ENCODE peak calls at places on chromosomes 1 and 21, in seven cellular contexts. One of them, this sample, is unnamed.

GRCh38 chr1:63691672-63692425 is 82.0 kb upstream of the ROR1 start:
- DNase-seq in HCT116: peak; percentile 78
- DNase-seq in HepG2: peak; percentile 71
- DNase-seq in GM12878: no peak
- DNase-seq in K562: peak; percentile 55
- DNase-seq in H1: no peak
- DNase-seq in SK-N-SH: peak; percentile 70
- DNase-seq in this sample: peak; percentile 92

GRCh38 chr1:153763365-153764225 is 11.6 kb upstream of the SLC27A3 start:
- DNase-seq in HCT116: no peak
- DNase-seq in K562: no peak
- DNase-seq in SK-N-SH: no peak
- DNase-seq in HepG2: no peak
- DNase-seq in GM12878: no peak
- DNase-seq in H1: no peak
- DNase-seq in this sample: no peak

GRCh38 chr1:146032613-146033219 is 11.2 kb upstream of the HJV start:
- DNase-seq in HepG2: peak; percentile 59
- DNase-seq in H1: no peak
- DNase-seq in K562: peak; percentile 36
- DNase-seq in GM12878: peak; percentile 23
- DNase-seq in HCT116: peak; percentile 48
- DNase-seq in SK-N-SH: peak; percentile 47
- DNase-seq in this sample: peak; percentile 46

GRCh38 chr1:156638596-156638995 is 3.3 kb upstream of the BCAN start:
- DNase-seq in K562: no peak
- DNase-seq in SK-N-SH: peak; percentile 12
- DNase-seq in HCT116: no peak
- DNase-seq in HepG2: no peak
- DNase-seq in H1: no peak
- DNase-seq in GM12878: no peak
- DNase-seq in this sample: no peak

GRCh38 chr1:2204384-2205190 is 10.0 kb upstream of the FAAP20 start:
- DNase-seq in GM12878: no peak
- DNase-seq in HepG2: peak; percentile 57
- DNase-seq in HCT116: no peak
- DNase-seq in SK-N-SH: peak; percentile 99
- DNase-seq in H1: peak; percentile 85
- DNase-seq in K562: peak; percentile 99
- DNase-seq in this sample: no peak

GRCh38 chr21:42654179-42654912 is 925 bp downstream of the PDE9A start:
- DNase-seq in HepG2: peak; percentile 30
- DNase-seq in SK-N-SH: peak; percentile 79
- DNase-seq in K562: no peak
- DNase-seq in GM12878: no peak
- DNase-seq in HCT116: no peak
- DNase-seq in H1: peak; percentile 62
- DNase-seq in this sample: no peak

GRCh38 chr1:150186789-150187559 is 37.3 kb downstream of the PLEKHO1 start:
- DNase-seq in HepG2: peak; percentile 46
- DNase-seq in H1: no peak
- DNase-seq in SK-N-SH: peak; percentile 66
- DNase-seq in GM12878: no peak
- DNase-seq in HCT116: peak; percentile 38
- DNase-seq in K562: peak; percentile 64
- DNase-seq in this sample: peak; percentile 28

GRCh38 chr21:33924766-33925100 is 9.1 kb upstream of the ATP5PO start:
- DNase-seq in SK-N-SH: peak; percentile 32
- DNase-seq in HCT116: no peak
- DNase-seq in HepG2: no peak
- DNase-seq in GM12878: no peak
- DNase-seq in K562: no peak
- DNase-seq in H1: no peak
- DNase-seq in this sample: no peak

DNA sequence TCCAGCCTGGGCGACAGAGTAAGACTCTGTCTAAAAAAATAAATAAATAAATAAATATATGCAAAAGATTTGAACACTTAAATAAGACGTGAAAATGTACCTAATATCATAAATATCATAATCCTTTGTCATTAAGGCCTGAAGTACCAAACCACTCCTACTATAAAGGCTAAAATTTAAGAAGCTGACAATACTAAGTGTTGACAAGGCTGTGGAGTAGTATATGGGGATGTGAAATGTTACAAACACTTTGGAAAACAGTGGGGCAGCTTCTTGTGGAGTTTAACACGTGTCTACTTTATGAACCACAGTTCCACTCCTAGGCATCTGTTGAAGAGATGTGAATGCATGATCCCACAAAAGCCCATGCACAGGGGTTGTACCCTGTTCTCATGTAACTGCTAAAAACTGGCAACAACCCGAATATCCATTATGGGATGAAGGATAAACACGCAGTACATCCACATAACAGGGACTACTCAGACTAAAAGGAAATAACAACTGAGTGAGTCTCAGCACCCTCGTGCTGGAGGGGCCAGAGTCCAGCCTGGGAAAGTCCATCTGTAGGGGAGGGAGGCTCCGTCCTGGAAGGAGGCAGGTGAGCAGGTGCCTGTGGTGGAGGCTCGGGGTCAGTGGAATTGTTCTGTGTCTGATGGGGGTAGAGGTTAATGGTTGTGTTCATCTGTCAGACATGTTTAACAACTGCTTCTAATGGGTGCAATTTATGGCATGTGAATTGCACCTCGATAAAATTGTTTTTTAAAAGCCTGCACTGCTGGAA is 6.7 kb upstream of the SLC19A1 start:
- DNase-seq in HepG2: no peak
- DNase-seq in H1: no peak
- DNase-seq in SK-N-SH: no peak
- DNase-seq in GM12878: no peak
- DNase-seq in HCT116: no peak
- DNase-seq in K562: no peak
- DNase-seq in this sample: no peak
- TF ChIP-seq SIN3A in HepG2: no peak
- TF ChIP-seq SIN3A in H1: no peak
- TF ChIP-seq SIN3A in SK-N-SH: no peak
- TF ChIP-seq SIN3A in GM12878: no peak
- TF ChIP-seq SIN3A in HCT116: no peak
- TF ChIP-seq SIN3A in K562: no peak
- TF ChIP-seq SIN3A in this sample: no peak

GRCh38 chr1:44696789-44697188 is 22.3 kb downstream of the ARMH1 start:
- DNase-seq in GM12878: no peak
- DNase-seq in SK-N-SH: no peak
- DNase-seq in K562: no peak
- DNase-seq in H1: no peak
- DNase-seq in HepG2: no peak
- DNase-seq in HCT116: no peak
- DNase-seq in this sample: no peak
- TF ChIP-seq SIN3A in GM12878: no peak
- TF ChIP-seq SIN3A in SK-N-SH: no peak
- TF ChIP-seq SIN3A in K562: no peak
- TF ChIP-seq SIN3A in H1: no peak
- TF ChIP-seq SIN3A in HepG2: no peak
- TF ChIP-seq SIN3A in HCT116: no peak
- TF ChIP-seq SIN3A in this sample: no peak

DNA sequence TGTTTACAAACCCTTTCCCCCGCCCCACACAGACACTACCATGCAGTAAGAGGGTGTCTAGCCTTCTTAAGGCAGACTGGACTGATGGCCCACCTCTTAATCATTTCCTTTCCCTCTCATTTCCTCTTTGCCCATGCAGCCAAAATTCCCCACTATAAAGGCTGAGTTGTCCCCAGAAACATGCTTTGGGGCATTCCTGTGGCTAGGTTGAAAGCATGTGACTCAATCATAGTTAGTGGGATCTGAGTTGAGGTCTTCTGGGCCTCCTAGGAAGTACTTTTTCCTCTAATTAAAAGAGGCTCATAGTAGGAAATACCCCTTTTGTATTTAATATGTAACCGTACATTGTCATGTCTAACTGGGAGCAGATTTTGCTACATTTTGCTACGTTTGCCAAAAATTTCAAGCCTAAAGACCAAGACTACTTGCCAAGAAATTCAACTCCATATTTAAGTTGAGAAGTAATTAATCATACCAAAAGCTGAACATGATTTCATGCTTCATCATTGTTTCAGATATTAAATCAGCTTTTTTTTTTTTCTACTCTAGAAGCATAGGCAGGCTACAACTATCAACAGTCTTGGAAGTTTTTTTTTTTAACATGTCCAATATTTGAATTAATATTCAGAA is 174.7 kb downstream of the ADGRL4 start:
- DNase-seq in HCT116: peak; percentile 53
- DNase-seq in GM12878: no peak
- DNase-seq in HepG2: no peak
- DNase-seq in H1: no peak
- DNase-seq in K562: no peak
- DNase-seq in SK-N-SH: no peak
- DNase-seq in this sample: no peak
- TF ChIP-seq SIN3A in HCT116: no peak
- TF ChIP-seq SIN3A in GM12878: no peak
- TF ChIP-seq SIN3A in HepG2: no peak
- TF ChIP-seq SIN3A in H1: no peak
- TF ChIP-seq SIN3A in K562: no peak
- TF ChIP-seq SIN3A in SK-N-SH: peak; percentile 76
- TF ChIP-seq SIN3A in this sample: no peak

GRCh38 chr1:202173993-202174392 is 13.6 kb upstream of the PTPN7 start:
- DNase-seq in H1: no peak
- DNase-seq in GM12878: no peak
- DNase-seq in HepG2: no peak
- DNase-seq in SK-N-SH: no peak
- DNase-seq in K562: no peak
- DNase-seq in HCT116: no peak
- DNase-seq in this sample: no peak
- TF ChIP-seq SIN3A in H1: no peak
- TF ChIP-seq SIN3A in GM12878: no peak
- TF ChIP-seq SIN3A in HepG2: no peak
- TF ChIP-seq SIN3A in SK-N-SH: no peak
- TF ChIP-seq SIN3A in K562: no peak
- TF ChIP-seq SIN3A in HCT116: no peak
- TF ChIP-seq SIN3A in this sample: no peak

GRCh38 chr1:171983584-171983983 is 142.3 kb downstream of the DNM3 start:
- DNase-seq in HCT116: peak; percentile 4
- DNase-seq in HepG2: no peak
- DNase-seq in SK-N-SH: no peak
- DNase-seq in K562: no peak
- DNase-seq in GM12878: no peak
- DNase-seq in H1: no peak
- DNase-seq in this sample: no peak
- TF ChIP-seq SIN3A in HCT116: no peak
- TF ChIP-seq SIN3A in HepG2: no peak
- TF ChIP-seq SIN3A in SK-N-SH: no peak
- TF ChIP-seq SIN3A in K562: no peak
- TF ChIP-seq SIN3A in GM12878: no peak
- TF ChIP-seq SIN3A in H1: no peak
- TF ChIP-seq SIN3A in this sample: no peak

DNA sequence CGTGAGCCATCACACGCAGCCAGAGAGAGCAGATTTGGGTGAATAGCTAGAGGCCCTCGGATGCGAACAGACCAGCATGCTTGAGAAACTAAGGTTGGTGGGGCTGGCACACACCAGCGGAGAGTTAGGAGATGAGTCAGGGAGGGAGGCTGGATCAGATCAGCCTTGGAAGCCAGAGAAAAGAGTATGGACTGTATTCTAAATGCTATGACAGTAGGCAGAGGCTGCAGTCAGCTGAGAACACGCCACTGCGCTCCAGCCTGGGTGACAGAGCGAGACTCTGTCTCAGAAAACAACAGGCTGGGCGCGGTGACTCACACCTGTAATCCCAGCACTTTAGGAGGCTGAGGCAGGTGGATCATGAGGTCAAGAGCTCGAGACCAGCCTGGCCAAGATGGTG is 4.0 kb upstream of the PLEKHM2 start:
- DNase-seq in HepG2: no peak
- DNase-seq in K562: no peak
- DNase-seq in H1: no peak
- DNase-seq in HCT116: no peak
- DNase-seq in SK-N-SH: no peak
- DNase-seq in GM12878: no peak
- DNase-seq in this sample: no peak
- TF ChIP-seq SIN3A in HepG2: no peak
- TF ChIP-seq SIN3A in K562: no peak
- TF ChIP-seq SIN3A in H1: no peak
- TF ChIP-seq SIN3A in HCT116: no peak
- TF ChIP-seq SIN3A in SK-N-SH: no peak
- TF ChIP-seq SIN3A in GM12878: no peak
- TF ChIP-seq SIN3A in this sample: no peak

DNA sequence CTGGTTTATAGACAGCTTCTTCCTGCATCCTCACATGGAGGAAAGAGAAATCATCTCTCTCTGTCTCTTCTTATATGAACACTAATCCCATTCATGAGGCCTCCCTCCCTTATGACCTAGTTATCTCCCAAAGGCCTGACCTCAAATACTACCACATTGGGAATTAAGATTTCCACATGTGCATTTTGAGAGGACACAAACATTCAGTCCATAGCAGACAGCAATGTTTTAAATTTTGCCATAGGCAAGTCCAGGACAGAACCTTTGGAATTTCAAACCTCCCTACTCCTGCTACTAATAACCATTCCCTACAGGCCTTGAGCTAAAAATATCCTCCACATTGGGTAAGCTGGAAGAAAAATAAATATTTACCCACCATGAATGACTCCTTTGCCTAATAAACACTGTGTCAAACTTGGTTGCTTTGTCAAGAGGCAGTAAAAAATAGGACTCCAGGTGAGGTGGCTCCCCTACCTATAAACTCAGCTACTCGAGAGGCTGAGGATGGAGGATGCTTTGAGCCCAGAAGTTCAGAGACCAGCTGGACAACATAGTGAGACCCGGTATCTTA is 113.7 kb downstream of the ZNF281 start:
- DNase-seq in SK-N-SH: no peak
- DNase-seq in HepG2: peak; percentile 84
- DNase-seq in H1: no peak
- DNase-seq in HCT116: no peak
- DNase-seq in K562: no peak
- DNase-seq in GM12878: no peak
- DNase-seq in this sample: no peak
- TF ChIP-seq SIN3A in SK-N-SH: no peak
- TF ChIP-seq SIN3A in HepG2: no peak
- TF ChIP-seq SIN3A in H1: no peak
- TF ChIP-seq SIN3A in HCT116: no peak
- TF ChIP-seq SIN3A in K562: no peak
- TF ChIP-seq SIN3A in GM12878: no peak
- TF ChIP-seq SIN3A in this sample: no peak

DNA sequence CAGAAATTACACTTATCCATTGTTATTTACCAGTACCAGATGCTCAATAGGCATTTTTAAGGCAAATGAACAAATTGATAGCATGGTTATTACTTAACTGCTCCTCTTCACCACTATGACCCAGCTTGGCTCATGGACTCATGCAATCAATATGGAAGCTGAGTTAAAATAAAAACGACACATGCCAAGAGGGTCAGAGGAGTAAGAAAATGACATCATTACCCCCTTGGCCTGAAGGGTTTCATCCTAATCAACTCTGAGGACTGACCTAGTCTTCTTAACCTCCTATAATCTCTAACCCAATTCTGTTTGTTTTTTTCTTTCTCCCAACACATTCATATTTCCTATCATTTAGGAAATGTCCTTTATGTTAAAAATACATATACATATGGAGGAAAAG is 41.6 kb downstream of the IRF2BP2 start:
- DNase-seq in H1: no peak
- DNase-seq in K562: no peak
- DNase-seq in HepG2: no peak
- DNase-seq in GM12878: no peak
- DNase-seq in HCT116: no peak
- DNase-seq in SK-N-SH: no peak
- DNase-seq in this sample: no peak
- TF ChIP-seq SIN3A in H1: no peak
- TF ChIP-seq SIN3A in K562: no peak
- TF ChIP-seq SIN3A in HepG2: no peak
- TF ChIP-seq SIN3A in GM12878: no peak
- TF ChIP-seq SIN3A in HCT116: no peak
- TF ChIP-seq SIN3A in SK-N-SH: no peak
- TF ChIP-seq SIN3A in this sample: no peak